ENCODE peak calls at places on chromosomes 4 and X, in five cellular contexts. One of them, this sample, is unnamed.

GRCh38 chr4:8351931-8352367 is 82.4 kb downstream of the HTRA3 start:
- DNase-seq in trophoblast cell: no peak
- DNase-seq in Karpas-422: no peak
- DNase-seq in neuronal stem cell: no peak
- DNase-seq in GM23248: peak; percentile 15
- DNase-seq in this sample: no peak

GRCh38 chr4:7803992-7804758 is 135.5 kb downstream of the AFAP1 start:
- DNase-seq in GM23248: peak; percentile 84
- DNase-seq in neuronal stem cell: peak; percentile 75
- DNase-seq in Karpas-422: peak; percentile 89
- DNase-seq in trophoblast cell: peak; percentile 87
- DNase-seq in this sample: peak; percentile 76

GRCh38 chrX:31981546-31982062 is 909.8 kb upstream of the FTHL17 start:
- DNase-seq in GM23248: no peak
- DNase-seq in Karpas-422: no peak
- DNase-seq in neuronal stem cell: no peak
- DNase-seq in trophoblast cell: no peak
- DNase-seq in this sample: no peak

GRCh38 chrX:73214366-73215094 is at the start of gene NAP1L2:
- DNase-seq in Karpas-422: no peak
- DNase-seq in neuronal stem cell: peak; percentile 18
- DNase-seq in trophoblast cell: no peak
- DNase-seq in GM23248: peak; percentile 33
- DNase-seq in this sample: peak; percentile 54

GRCh38 chr4:37976513-37976912 is 16.3 kb downstream of the PTTG2 start:
- DNase-seq in GM23248: peak; percentile 34
- DNase-seq in neuronal stem cell: no peak
- DNase-seq in Karpas-422: no peak
- DNase-seq in trophoblast cell: peak; percentile 91
- DNase-seq in this sample: no peak

GRCh38 chrX:110204986-110205385 is 112.9 kb downstream of the AMMECR1 start:
- DNase-seq in trophoblast cell: no peak
- DNase-seq in GM23248: peak; percentile 78
- DNase-seq in neuronal stem cell: no peak
- DNase-seq in Karpas-422: no peak
- DNase-seq in this sample: no peak

GRCh38 chr4:122661176-122661575 is 40.3 kb upstream of the IL21 start:
- DNase-seq in GM23248: peak; percentile 55
- DNase-seq in trophoblast cell: no peak
- DNase-seq in Karpas-422: no peak
- DNase-seq in neuronal stem cell: no peak
- DNase-seq in this sample: no peak

GRCh38 chr4:176320976-176321361 is 1.2 kb downstream of the SPCS3 start:
- DNase-seq in trophoblast cell: no peak
- DNase-seq in neuronal stem cell: no peak
- DNase-seq in Karpas-422: no peak
- DNase-seq in GM23248: peak; percentile 40
- DNase-seq in this sample: no peak

GRCh38 chr4:140152015-140152703 is 1.8 kb downstream of the MAML3 start:
- DNase-seq in trophoblast cell: peak; percentile 68
- DNase-seq in neuronal stem cell: peak; percentile 43
- DNase-seq in Karpas-422: peak; percentile 90
- DNase-seq in GM23248: peak; percentile 80
- DNase-seq in this sample: no peak

GRCh38 chr4:27930976-27931375 is 1070.3 kb downstream of the STIM2 start:
- DNase-seq in Karpas-422: no peak
- DNase-seq in trophoblast cell: no peak
- DNase-seq in neuronal stem cell: no peak
- DNase-seq in GM23248: no peak
- DNase-seq in this sample: no peak

DNA sequence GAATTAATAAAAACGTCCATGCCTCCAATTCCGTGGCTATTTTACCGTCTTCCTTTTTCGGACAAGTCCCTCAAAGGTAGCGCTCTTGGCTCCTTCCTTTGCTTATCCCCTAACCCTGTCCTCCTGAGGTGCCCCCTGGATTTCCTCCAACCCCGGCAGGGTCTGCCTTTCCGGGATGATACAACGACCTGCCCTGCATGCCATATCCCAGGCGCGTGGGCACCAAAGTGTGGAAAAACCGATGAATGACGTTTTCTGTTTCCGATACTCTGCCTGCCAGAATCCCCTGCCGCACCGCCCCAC is 706 bp upstream of the CSTF2 start:
- DNase-seq in GM23248: no peak
- DNase-seq in trophoblast cell: no peak
- DNase-seq in Karpas-422: no peak
- DNase-seq in neuronal stem cell: no peak
- DNase-seq in this sample: no peak
- H3K4me2 ChIP-seq in GM23248: peak overlapping the region; percentile 78
- H3K4me2 ChIP-seq in trophoblast cell: peak overlapping the region; percentile 85
- H3K4me2 ChIP-seq in Karpas-422: peak overlapping the region; percentile 82
- H3K4me2 ChIP-seq in neuronal stem cell: peak overlapping the region; percentile 46
- H3K4me2 ChIP-seq in this sample: peak overlapping the region; percentile 95

DNA sequence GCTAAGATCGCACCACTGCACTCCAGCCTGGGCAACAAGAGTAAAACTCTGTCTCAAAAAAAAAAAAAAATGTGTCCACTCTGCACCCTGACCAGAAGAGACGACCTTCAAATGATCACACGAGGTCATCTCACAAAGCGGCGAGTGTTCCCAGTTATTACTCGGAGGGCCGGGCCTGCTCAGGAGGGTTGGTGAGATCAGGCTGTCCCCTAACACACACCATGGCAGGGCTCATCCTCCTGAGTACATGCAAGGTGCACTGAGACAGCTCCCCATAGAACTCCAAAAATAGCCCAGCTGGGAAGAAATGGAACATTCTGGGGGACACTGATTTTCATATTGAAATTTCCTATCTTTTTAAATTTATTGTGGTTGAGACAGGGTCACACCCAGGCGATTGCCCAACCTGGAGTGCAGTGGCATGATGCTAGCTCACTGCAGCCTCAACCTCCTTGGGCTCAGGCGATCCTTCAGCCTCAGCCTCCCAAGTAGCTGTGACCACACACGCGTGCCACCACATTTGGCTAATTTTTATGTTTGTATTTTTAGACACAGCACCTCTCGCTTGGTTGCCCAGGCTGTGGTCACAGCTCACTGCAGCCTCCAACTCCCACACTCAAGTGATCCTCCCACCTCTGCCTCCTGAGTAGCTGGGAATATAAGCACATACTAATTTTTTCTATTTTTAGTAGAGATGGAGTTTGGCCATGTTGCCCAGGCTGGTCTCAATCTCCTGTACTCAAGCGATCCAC is 51.5 kb downstream of the DHRSX start:
- DNase-seq in GM23248: no peak
- DNase-seq in trophoblast cell: no peak
- DNase-seq in neuronal stem cell: no peak
- DNase-seq in Karpas-422: no peak
- DNase-seq in this sample: no peak
- H3K4me2 ChIP-seq in GM23248: no peak overlapping the region
- H3K4me2 ChIP-seq in trophoblast cell: no peak overlapping the region
- H3K4me2 ChIP-seq in neuronal stem cell: no peak overlapping the region
- H3K4me2 ChIP-seq in Karpas-422: no peak overlapping the region
- H3K4me2 ChIP-seq in this sample: no peak overlapping the region

DNA sequence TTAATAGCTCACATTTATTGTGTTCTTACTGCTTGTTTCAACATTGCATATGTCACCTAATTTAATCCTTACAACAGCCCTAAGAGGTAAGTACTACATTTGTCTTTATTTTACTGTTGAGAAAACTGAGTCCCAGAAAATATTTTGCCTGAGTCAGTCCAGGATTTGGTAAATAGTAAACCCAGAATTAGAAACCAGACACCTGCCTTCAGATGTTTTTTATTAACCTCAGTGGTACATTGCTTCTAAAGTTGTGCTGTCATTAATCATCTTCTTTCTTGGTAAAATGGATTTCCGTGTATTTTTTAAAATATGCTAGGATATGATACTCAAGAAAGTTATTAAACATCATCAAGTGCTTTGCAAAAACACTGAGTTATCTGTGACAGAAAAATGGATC is 31.4 kb downstream of the USP53 start:
- DNase-seq in trophoblast cell: no peak
- DNase-seq in Karpas-422: no peak
- DNase-seq in GM23248: no peak
- DNase-seq in neuronal stem cell: no peak
- DNase-seq in this sample: no peak
- H3K4me2 ChIP-seq in trophoblast cell: no peak overlapping the region
- H3K4me2 ChIP-seq in Karpas-422: no peak overlapping the region
- H3K4me2 ChIP-seq in GM23248: no peak overlapping the region
- H3K4me2 ChIP-seq in neuronal stem cell: no peak overlapping the region
- H3K4me2 ChIP-seq in this sample: no peak overlapping the region

DNA sequence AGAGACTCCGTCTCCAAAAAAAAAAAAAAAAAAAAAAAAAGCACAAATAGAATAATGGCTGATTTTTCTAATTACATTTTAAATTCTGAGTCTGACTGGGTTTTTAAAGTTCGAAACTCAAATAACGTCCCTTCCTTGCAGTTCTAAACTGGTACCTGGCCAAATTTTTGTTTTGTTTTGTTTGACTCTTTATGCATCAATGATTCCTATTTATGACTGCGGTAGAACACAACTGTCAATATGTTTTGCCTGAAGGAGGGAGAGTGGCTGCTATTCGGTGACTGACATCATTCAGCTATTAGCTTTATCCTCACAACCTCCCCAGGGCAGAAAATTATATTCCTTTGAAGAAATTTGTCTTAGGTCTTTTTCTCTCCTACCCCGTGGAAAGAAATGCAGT is 62.1 kb downstream of the TMEM150C start:
- DNase-seq in trophoblast cell: no peak
- DNase-seq in Karpas-422: no peak
- DNase-seq in GM23248: no peak
- DNase-seq in neuronal stem cell: no peak
- DNase-seq in this sample: no peak
- H3K4me2 ChIP-seq in trophoblast cell: no peak overlapping the region
- H3K4me2 ChIP-seq in Karpas-422: no peak overlapping the region
- H3K4me2 ChIP-seq in GM23248: peak overlapping the region; percentile 66
- H3K4me2 ChIP-seq in neuronal stem cell: no peak overlapping the region
- H3K4me2 ChIP-seq in this sample: peak overlapping the region; percentile 28

GRCh38 chr4:76429636-76430035 is 5.4 kb upstream of the SHROOM3 start:
- DNase-seq in neuronal stem cell: no peak
- DNase-seq in GM23248: no peak
- DNase-seq in Karpas-422: no peak
- DNase-seq in trophoblast cell: no peak
- DNase-seq in this sample: no peak
- H3K4me2 ChIP-seq in neuronal stem cell: no peak overlapping the region
- H3K4me2 ChIP-seq in GM23248: no peak overlapping the region
- H3K4me2 ChIP-seq in Karpas-422: no peak overlapping the region
- H3K4me2 ChIP-seq in trophoblast cell: no peak overlapping the region
- H3K4me2 ChIP-seq in this sample: no peak overlapping the region

GRCh38 chr4:85965529-85965928 is 394.3 kb downstream of the MAPK10 start:
- DNase-seq in trophoblast cell: no peak
- DNase-seq in neuronal stem cell: no peak
- DNase-seq in Karpas-422: no peak
- DNase-seq in GM23248: no peak
- DNase-seq in this sample: no peak
- H3K4me2 ChIP-seq in trophoblast cell: no peak overlapping the region
- H3K4me2 ChIP-seq in neuronal stem cell: no peak overlapping the region
- H3K4me2 ChIP-seq in Karpas-422: no peak overlapping the region
- H3K4me2 ChIP-seq in GM23248: no peak overlapping the region
- H3K4me2 ChIP-seq in this sample: no peak overlapping the region

GRCh38 chr4:153174821-153175567 is 29.2 kb upstream of the TRIM2 start:
- DNase-seq in trophoblast cell: no peak
- DNase-seq in GM23248: no peak
- DNase-seq in neuronal stem cell: no peak
- DNase-seq in Karpas-422: no peak
- DNase-seq in this sample: no peak
- H3K4me2 ChIP-seq in trophoblast cell: no peak overlapping the region
- H3K4me2 ChIP-seq in GM23248: no peak overlapping the region
- H3K4me2 ChIP-seq in neuronal stem cell: no peak overlapping the region
- H3K4me2 ChIP-seq in Karpas-422: no peak overlapping the region
- H3K4me2 ChIP-seq in this sample: no peak overlapping the region

GRCh38 chr4:5186584-5187170 is 135.4 kb downstream of the STK32B start:
- DNase-seq in Karpas-422: no peak
- DNase-seq in neuronal stem cell: no peak
- DNase-seq in GM23248: no peak
- DNase-seq in trophoblast cell: no peak
- DNase-seq in this sample: no peak
- H3K4me2 ChIP-seq in Karpas-422: no peak overlapping the region
- H3K4me2 ChIP-seq in neuronal stem cell: no peak overlapping the region
- H3K4me2 ChIP-seq in GM23248: no peak overlapping the region
- H3K4me2 ChIP-seq in trophoblast cell: no peak overlapping the region
- H3K4me2 ChIP-seq in this sample: no peak overlapping the region

This sample was measured in PC-9.